ENCODE peak calls at places on chromosomes 12 and 14, in seven cellular contexts. E, W, Z, C, A, N and F are unnamed samples.

GRCh38 chr14:24261256-24261968 is 1.6 kb downstream of the TGM1 start:
- DNase-seq in W (no peak), C (no peak), A (no peak), Z (no peak), N (no peak), E (no peak), F (no peak)

GRCh38 chr12:85573635-85574214 is 262.5 kb downstream of the RASSF9 start:
- DNase-seq in C (no peak), Z (no peak), E (no peak), N (no peak), W (no peak), A (no peak), F (no peak)

GRCh38 chr12:42129595-42130204 is 15.0 kb downstream of the GXYLT1 start:
- DNase-seq in N (no peak), C (no peak), E (no peak), W (no peak), Z (peak), A (peak), F (peak)

GRCh38 chr12:92272301-92272964 is 126.8 kb upstream of the BTG1 start:
- DNase-seq in Z (no peak), N (no peak), C (no peak), E (no peak), A (no peak), W (no peak), F (no peak)

GRCh38 chr12:100993916-100994315 is 199.3 kb downstream of the ANO4 start:
- DNase-seq in N (no peak), C (no peak), A (no peak), W (no peak), Z (no peak), E (no peak), F (no peak)

GRCh38 chr14:90276627-90277367 is 20.4 kb downstream of the PSMC1 start:
- DNase-seq in E (no peak), W (no peak), Z (no peak), N (no peak), C (no peak), A (no peak), F (no peak)

GRCh38 chr12:96063046-96063445 is 27.7 kb upstream of the LTA4H start:
- DNase-seq in Z (no peak), A (no peak), W (no peak), N (no peak), C (peak), E (no peak), F (peak)

GRCh38 chr12:102612008-102612407 is 131.6 kb upstream of the IGF1 start:
- DNase-seq in N (no peak), C (no peak), A (no peak), W (no peak), Z (no peak), E (no peak), F (no peak)

GRCh38 chr14:32925439-32925838 is 13.2 kb upstream of the NPAS3 start:
- DNase-seq in C (no peak), A (no peak), N (no peak), Z (peak), W (no peak), E (no peak), F (no peak)

GRCh38 chr12:13503094-13503835 is 306.7 kb downstream of the EMP1 start:
- DNase-seq in W (no peak), Z (no peak), A (no peak), N (no peak), C (no peak), E (no peak), F (no peak)

GRCh38 chr12:121400332-121401139 is 618 bp downstream of the RNF34 start:
- DNase-seq in E (peak), A (peak), N (peak), C (peak), W (peak), Z (peak), F (peak)

GRCh38 chr14:94355191-94355794 is 32.2 kb upstream of the SERPINA6 start:
- DNase-seq in C (no peak), W (peak), A (no peak), Z (peak), N (peak), E (no peak), F (no peak)

GRCh38 chr12:110741795-110742717 is 635 bp downstream of the PPP1CC start:
- DNase-seq in E (peak), Z (peak), N (no peak), A (peak), W (no peak), C (no peak), F (peak)

GRCh38 chr12:7376196-7376595 is 67.8 kb downstream of the CD163L1 start:
- DNase-seq in E (no peak), A (no peak), Z (no peak), W (no peak), C (no peak), N (no peak), F (no peak)

GRCh38 chr14:53929871-53930685 is 26.5 kb downstream of the BMP4 start:
- DNase-seq in Z (peak), N (no peak), W (no peak), C (no peak), E (no peak), A (no peak), F (peak)

GRCh38 chr12:2806700-2807099 is 5.8 kb upstream of the ITFG2 start:
- DNase-seq in N (no peak), Z (no peak), C (no peak), W (no peak), E (no peak), A (no peak), F (no peak)

GRCh38 chr14:64704743-64705405 is 650 bp downstream of the PLEKHG3 start:
- DNase-seq in A (peak), C (no peak), E (no peak), N (no peak), Z (peak), W (no peak), F (no peak)

GRCh38 chr12:67364228-67364627 is 95.1 kb downstream of the CAND1 start:
- DNase-seq in A (no peak), C (no peak), W (no peak), E (no peak), N (no peak), Z (no peak), F (no peak)

GRCh38 chr12:46332260-46332659 is 40.3 kb downstream of the SLC38A2 start:
- DNase-seq in N (no peak), Z (no peak), C (no peak), W (no peak), A (no peak), E (no peak), F (no peak)

GRCh38 chr12:43884683-43885410 is 49.0 kb downstream of the TMEM117 start:
- DNase-seq in N (no peak), A (no peak), C (no peak), E (no peak), W (no peak), Z (peak), F (no peak)

GRCh38 chr12:122035292-122035691 is 13.6 kb downstream of the BCL7A start:
- DNase-seq in N (no peak), E (no peak), C (no peak), Z (no peak), A (no peak), W (no peak), F (no peak)

GRCh38 chr14:88129306-88130056 is 124.5 kb downstream of the GPR65 start:
- DNase-seq in N (no peak), A (no peak), W (no peak), Z (peak), C (no peak), E (peak), F (no peak)

GRCh38 chr12:62868820-62869219 is 66.1 kb downstream of the PPM1H start:
- DNase-seq in C (no peak), E (no peak), W (no peak), Z (no peak), A (no peak), N (no peak), F (no peak)

GRCh38 chr14:34009956-34010355 is 59.1 kb upstream of the EGLN3 start:
- DNase-seq in N (no peak), Z (no peak), E (no peak), C (no peak), W (no peak), A (no peak), F (no peak)

GRCh38 chr14:87014854-87015253 is 978.1 kb downstream of the GALC start:
- DNase-seq in E (no peak), A (no peak), N (no peak), C (no peak), Z (no peak), W (no peak), F (no peak)

GRCh38 chr12:123096159-123096558 is 54.7 kb downstream of the PITPNM2 start:
- DNase-seq in E (no peak), N (no peak), W (no peak), Z (no peak), C (no peak), A (no peak), F (no peak)

GRCh38 chr12:3976351-3976938 is 103.2 kb upstream of the PARP11 start:
- DNase-seq in E (no peak), N (no peak), A (no peak), C (no peak), Z (no peak), W (no peak), F (no peak)

GRCh38 chr12:3975652-3976051 is 102.5 kb upstream of the PARP11 start:
- DNase-seq in A (no peak), E (no peak), Z (no peak), W (no peak), N (no peak), C (no peak), F (no peak)

GRCh38 chr12:3972576-3972975 is 99.4 kb upstream of the PARP11 start:
- DNase-seq in W (no peak), N (no peak), A (no peak), Z (no peak), E (no peak), C (peak), F (no peak)

GRCh38 chr12:3973939-3974644 is 100.9 kb upstream of the PARP11 start:
- DNase-seq in N (no peak), W (peak), Z (no peak), E (no peak), A (no peak), C (no peak), F (no peak)

DNA sequence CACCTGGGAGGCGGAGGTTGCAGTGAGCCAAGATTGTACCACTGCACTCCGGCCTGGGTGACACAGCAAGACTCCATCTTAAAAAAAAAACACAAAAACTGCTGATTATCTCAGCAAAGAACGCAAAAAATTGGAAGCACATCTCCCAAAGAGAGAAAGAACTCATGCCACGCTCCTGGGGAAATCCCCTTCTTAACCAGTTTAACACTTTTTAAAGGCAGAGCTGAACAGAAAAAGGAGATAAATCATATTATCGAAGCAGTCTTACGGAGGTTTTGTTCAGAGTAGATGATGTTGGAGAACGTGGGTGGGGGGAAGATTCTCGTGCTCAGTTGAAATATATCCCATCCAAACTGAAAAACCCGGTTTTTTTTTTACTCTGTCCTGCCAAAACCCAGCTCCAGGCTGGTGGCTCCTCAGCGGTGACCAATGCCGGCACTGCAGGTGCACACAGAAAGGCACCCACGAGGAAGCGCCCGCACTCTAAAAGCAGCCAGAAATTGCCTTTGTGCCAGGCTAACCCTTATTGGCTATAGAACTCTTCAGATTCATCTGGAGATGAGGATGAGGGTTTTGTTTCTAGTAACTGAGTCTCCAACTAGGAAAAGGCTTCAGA is 100.2 kb upstream of the PARP11 start:
- DNase-seq in N (no peak), A (no peak), W (no peak), C (no peak), E (no peak), Z (no peak), F (no peak)
- H3K27ac ChIP-seq in N (no peak), A (no peak), W (no peak), C (peak), E (no peak), Z (no peak), F (no peak)

DNA sequence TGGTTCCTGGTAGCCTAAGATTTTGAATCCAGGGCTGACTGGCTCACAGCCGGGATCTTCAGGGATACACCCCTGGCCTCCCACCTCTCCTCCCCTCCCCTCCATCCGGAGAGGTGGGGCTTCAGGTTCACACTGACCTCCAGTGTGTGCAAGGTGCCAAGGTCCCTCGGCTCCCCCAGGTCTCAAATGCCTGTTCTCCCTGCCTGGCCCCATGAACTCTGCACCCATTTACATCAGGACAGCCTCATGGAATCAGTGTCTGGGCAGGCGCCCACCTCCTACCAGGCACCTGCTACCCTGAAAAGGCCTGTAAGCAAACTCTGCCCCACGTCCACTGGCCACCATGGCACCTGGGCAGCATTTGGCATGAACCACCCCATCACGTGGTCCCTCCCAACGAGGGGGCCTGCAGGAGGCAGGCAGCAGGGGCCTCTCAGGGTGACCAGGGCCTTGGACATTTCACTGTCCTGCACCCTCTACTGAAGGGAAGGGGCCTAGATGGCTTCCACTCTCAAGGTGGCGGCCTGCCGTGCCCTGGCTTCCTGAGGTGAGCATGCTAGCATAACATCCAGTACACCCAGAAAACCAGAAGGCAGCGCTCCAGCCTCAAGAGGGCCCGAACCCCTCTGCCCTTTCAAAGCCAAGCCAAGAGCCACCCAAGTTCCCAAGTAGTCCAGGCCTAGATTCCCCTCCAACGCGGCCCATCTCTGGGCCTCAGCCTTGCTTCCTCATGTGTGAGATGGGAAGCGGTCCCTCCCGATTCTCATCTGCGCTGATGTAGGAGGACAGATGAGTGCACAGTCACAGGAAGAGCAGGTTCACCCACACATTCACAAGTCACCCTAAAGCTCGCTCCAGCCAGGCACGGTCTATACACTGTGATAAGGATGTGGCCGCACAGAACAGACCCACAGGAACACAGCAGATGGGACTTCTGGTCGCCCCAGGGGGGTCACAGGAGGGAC is 37.3 kb downstream of the CCDC85C start:
- DNase-seq in A (no peak), C (no peak), Z (no peak), E (no peak), N (no peak), W (no peak), F (no peak)
- H3K27ac ChIP-seq in A (peak), C (no peak), Z (no peak), E (no peak), N (no peak), W (peak), F (no peak)

DNA sequence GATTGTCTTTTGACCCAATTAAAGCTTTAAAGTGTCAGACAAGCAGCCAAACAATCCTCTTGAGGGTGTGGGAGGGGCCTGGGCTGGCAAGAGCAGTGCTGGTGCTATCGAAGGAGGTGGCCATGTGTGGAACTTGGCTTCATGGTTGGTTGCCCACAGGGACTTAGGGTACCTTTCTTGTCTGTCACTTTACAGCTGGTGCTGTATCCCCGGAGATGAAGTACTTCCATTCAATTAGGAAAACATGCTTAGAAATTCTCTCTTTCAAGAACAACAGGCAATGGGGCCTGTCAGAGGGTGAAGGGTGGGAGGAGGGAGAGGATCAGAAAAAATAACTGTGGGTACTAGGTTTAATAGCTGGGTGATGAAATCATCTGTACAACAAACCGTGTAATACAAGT is 86.5 kb downstream of the DAAM1 start:
- DNase-seq in E (no peak), Z (no peak), W (peak), C (no peak), A (no peak), N (peak), F (no peak)
- H3K27ac ChIP-seq in E (no peak), Z (peak), W (peak), C (peak), A (peak), N (no peak), F (no peak)

DNA sequence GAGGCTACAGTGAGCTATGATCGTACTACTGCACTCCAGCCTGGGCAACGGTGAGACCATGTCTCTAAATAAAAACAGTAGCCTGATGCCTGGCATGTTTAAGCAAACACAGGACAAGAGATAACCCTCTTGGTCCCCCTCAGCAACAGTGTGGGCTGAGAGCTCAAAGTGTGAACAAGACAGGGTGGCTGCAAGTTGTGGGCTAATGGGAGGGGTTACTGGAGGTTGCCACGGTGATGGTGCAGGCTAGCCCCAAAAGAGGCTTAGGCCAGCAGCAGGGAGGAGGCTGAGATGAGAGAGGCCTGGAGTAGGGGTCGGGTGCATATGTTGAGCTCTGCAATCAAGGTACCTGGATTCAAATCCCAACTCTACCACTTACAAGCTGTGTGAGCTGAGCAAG is 3.4 kb upstream of the LGMN start:
- DNase-seq in Z (peak), C (no peak), N (no peak), E (no peak), W (no peak), A (no peak), F (no peak)
- H3K27ac ChIP-seq in Z (peak), C (no peak), N (no peak), E (no peak), W (peak), A (no peak), F (no peak)

GRCh38 chr12:104478396-104479140 is 21.8 kb downstream of the CHST11 start:
- DNase-seq in Z (no peak), C (peak), A (no peak), N (no peak), W (no peak), E (no peak), F (peak)

GRCh38 chr12:104479141-104479662 is 22.5 kb downstream of the CHST11 start:
- DNase-seq in W (no peak), A (no peak), E (no peak), Z (no peak), C (no peak), N (no peak), F (no peak)

GRCh38 chr12:104480826-104481457 is 24.2 kb downstream of the CHST11 start:
- DNase-seq in E (no peak), W (peak), Z (no peak), C (no peak), A (no peak), N (no peak), F (no peak)

GRCh38 chr12:104482113-104482512 is 25.4 kb downstream of the CHST11 start:
- DNase-seq in N (no peak), E (no peak), Z (no peak), A (no peak), W (no peak), C (peak), F (no peak)

GRCh38 chr12:104480012-104480411 is 23.3 kb downstream of the CHST11 start:
- DNase-seq in A (no peak), C (no peak), N (no peak), W (no peak), E (no peak), Z (no peak), F (no peak)
- H3K27ac ChIP-seq in A (no peak), C (no peak), N (no peak), W (no peak), E (no peak), Z (no peak), F (no peak)

DNA sequence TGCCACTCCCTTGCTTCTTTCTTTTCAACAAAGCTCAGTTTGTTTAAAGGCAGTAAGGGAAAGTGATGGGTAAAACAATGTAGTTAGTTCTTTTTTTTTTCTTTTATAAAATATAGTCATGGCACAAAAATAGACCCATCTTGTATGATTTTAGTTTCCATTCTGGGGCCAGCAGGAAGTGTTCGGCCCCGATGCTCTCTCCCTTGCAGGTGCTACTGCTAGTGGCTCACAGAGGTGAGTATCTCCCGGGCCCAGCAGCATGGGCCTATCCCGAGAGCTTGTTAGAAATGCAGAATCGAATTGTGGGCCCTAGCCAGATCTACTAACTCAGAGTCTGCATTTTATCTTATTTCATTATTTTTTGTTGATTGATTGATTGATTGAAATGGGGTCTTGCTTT is 78.7 kb downstream of the SYNE3 start:
- DNase-seq in N (no peak), A (no peak), E (no peak), Z (no peak), W (no peak), C (no peak), F (peak)
- H3K27ac ChIP-seq in N (no peak), A (no peak), E (no peak), Z (no peak), W (no peak), C (no peak), F (peak)

DNA sequence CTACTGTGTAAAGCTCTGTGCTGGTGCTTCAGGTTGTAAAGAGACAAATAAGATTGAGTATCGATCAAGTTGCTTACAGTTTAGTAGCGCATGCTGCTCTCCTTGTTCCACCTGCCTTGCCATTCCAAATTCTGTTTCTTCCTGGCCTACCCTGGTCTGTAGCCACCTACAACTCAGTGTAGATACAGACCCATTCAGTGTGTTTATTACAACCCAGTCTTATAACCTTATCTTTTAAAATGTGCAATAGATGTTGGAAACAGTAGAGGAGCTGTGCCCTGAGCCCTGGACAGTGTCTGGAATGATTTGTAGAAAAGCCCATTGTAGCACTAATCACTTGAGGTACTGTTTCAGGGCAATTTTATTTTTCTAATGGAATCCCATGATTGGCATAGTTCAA is 68.5 kb downstream of the DIP2B start:
- DNase-seq in E (no peak), Z (no peak), C (no peak), A (no peak), N (no peak), W (no peak), F (no peak)
- H3K27ac ChIP-seq in E (no peak), Z (peak), C (no peak), A (peak), N (peak), W (no peak), F (no peak)

GRCh38 chr12:109716512-109717389 is 3.1 kb downstream of the FAM222A start:
- DNase-seq in E (no peak), N (peak), C (no peak), Z (peak), A (no peak), W (peak), F (no peak)
- H3K27ac ChIP-seq in E (no peak), N (peak), C (no peak), Z (peak), A (no peak), W (peak), F (no peak)